ENCODE peak calls at places on chromosomes 13 and 19, in seven cellular contexts. One of them, this sample, is unnamed.

GRCh38 chr19:54707932-54708331 is 16.3 kb upstream of the KIR3DL3 start:
- DNase-seq in neuronal stem cell: no peak
- DNase-seq in IMR-90: no peak
- DNase-seq in H9: no peak
- DNase-seq in mesendoderm: no peak
- DNase-seq in trophoblast cell: no peak
- DNase-seq in mesenchymal stem cell: no peak
- DNase-seq in this sample: no peak

GRCh38 chr13:114104626-114105350 is 27.6 kb downstream of the RASA3 start:
- DNase-seq in neuronal stem cell: no peak
- DNase-seq in IMR-90: no peak
- DNase-seq in H9: no peak
- DNase-seq in mesendoderm: no peak
- DNase-seq in trophoblast cell: no peak
- DNase-seq in mesenchymal stem cell: no peak
- DNase-seq in this sample: no peak

GRCh38 chr19:2371656-2372055 is 11.6 kb downstream of the TMPRSS9 start:
- DNase-seq in neuronal stem cell: no peak
- DNase-seq in IMR-90: peak
- DNase-seq in H9: no peak
- DNase-seq in mesendoderm: no peak
- DNase-seq in trophoblast cell: no peak
- DNase-seq in mesenchymal stem cell: peak
- DNase-seq in this sample: no peak

GRCh38 chr13:95533545-95534135 is 18.9 kb upstream of the CLDN10 start:
- DNase-seq in neuronal stem cell: no peak
- DNase-seq in IMR-90: no peak
- DNase-seq in H9: peak
- DNase-seq in mesendoderm: peak
- DNase-seq in trophoblast cell: peak
- DNase-seq in mesenchymal stem cell: no peak
- DNase-seq in this sample: no peak

GRCh38 chr19:19911150-19911549 is 10.4 kb downstream of the ZNF93 start:
- DNase-seq in neuronal stem cell: no peak
- DNase-seq in IMR-90: peak
- DNase-seq in H9: no peak
- DNase-seq in mesendoderm: peak
- DNase-seq in trophoblast cell: no peak
- DNase-seq in mesenchymal stem cell: peak
- DNase-seq in this sample: no peak

GRCh38 chr13:42816538-42816937 is 35.2 kb downstream of the FAM216B start:
- DNase-seq in neuronal stem cell: no peak
- DNase-seq in IMR-90: no peak
- DNase-seq in H9: no peak
- DNase-seq in mesendoderm: no peak
- DNase-seq in trophoblast cell: peak
- DNase-seq in mesenchymal stem cell: no peak
- DNase-seq in this sample: no peak

GRCh38 chr13:108834193-108834592 is 204.8 kb downstream of the MYO16 start:
- DNase-seq in neuronal stem cell: no peak
- DNase-seq in IMR-90: peak
- DNase-seq in H9: no peak
- DNase-seq in mesendoderm: peak
- DNase-seq in trophoblast cell: peak
- DNase-seq in mesenchymal stem cell: peak
- DNase-seq in this sample: no peak

GRCh38 chr19:5719274-5719960 is 529 bp downstream of the LONP1 start:
- DNase-seq in neuronal stem cell: no peak
- DNase-seq in IMR-90: peak
- DNase-seq in H9: no peak
- DNase-seq in mesendoderm: no peak
- DNase-seq in trophoblast cell: peak
- DNase-seq in mesenchymal stem cell: peak
- DNase-seq in this sample: no peak

GRCh38 chr13:112806761-112807652 is 117.2 kb downstream of the ATP11A start:
- DNase-seq in neuronal stem cell: no peak
- DNase-seq in IMR-90: peak
- DNase-seq in H9: no peak
- DNase-seq in mesendoderm: no peak
- DNase-seq in trophoblast cell: peak
- DNase-seq in mesenchymal stem cell: no peak
- DNase-seq in this sample: no peak

GRCh38 chr19:5155586-5156210 is 184.9 kb downstream of the PTPRS start:
- DNase-seq in neuronal stem cell: no peak
- DNase-seq in IMR-90: no peak
- DNase-seq in H9: no peak
- DNase-seq in mesendoderm: no peak
- DNase-seq in trophoblast cell: no peak
- DNase-seq in mesenchymal stem cell: no peak
- DNase-seq in this sample: no peak

GRCh38 chr13:21625366-21625765 is 21.4 kb upstream of the MICU2 start:
- DNase-seq in neuronal stem cell: no peak
- DNase-seq in IMR-90: peak
- DNase-seq in H9: no peak
- DNase-seq in mesendoderm: peak
- DNase-seq in trophoblast cell: peak
- DNase-seq in mesenchymal stem cell: peak
- DNase-seq in this sample: no peak

GRCh38 chr13:112069063-112069726 is 2.2 kb downstream of the SOX1 start:
- DNase-seq in neuronal stem cell: no peak
- DNase-seq in IMR-90: no peak
- DNase-seq in H9: no peak
- DNase-seq in mesendoderm: no peak
- DNase-seq in trophoblast cell: no peak
- DNase-seq in mesenchymal stem cell: no peak
- DNase-seq in this sample: peak

GRCh38 chr13:75079226-75079625 is 402.7 kb downstream of the TBC1D4 start:
- DNase-seq in neuronal stem cell: no peak
- DNase-seq in IMR-90: peak
- DNase-seq in H9: no peak
- DNase-seq in mesendoderm: no peak
- DNase-seq in trophoblast cell: no peak
- DNase-seq in mesenchymal stem cell: peak
- DNase-seq in this sample: no peak

GRCh38 chr19:5128251-5128931 is 159.5 kb downstream of the KDM4B start:
- DNase-seq in neuronal stem cell: no peak
- DNase-seq in IMR-90: peak
- DNase-seq in H9: no peak
- DNase-seq in mesendoderm: peak
- DNase-seq in trophoblast cell: no peak
- DNase-seq in mesenchymal stem cell: peak
- DNase-seq in this sample: no peak

GRCh38 chr19:43470288-43470687 is 4.9 kb upstream of the LYPD3 start:
- DNase-seq in neuronal stem cell: no peak
- DNase-seq in IMR-90: peak
- DNase-seq in H9: no peak
- DNase-seq in mesendoderm: peak
- DNase-seq in trophoblast cell: peak
- DNase-seq in mesenchymal stem cell: peak
- DNase-seq in this sample: no peak

GRCh38 chr13:99830931-99831330 is 140.6 kb downstream of the ZIC5 start:
- DNase-seq in neuronal stem cell: no peak
- DNase-seq in IMR-90: no peak
- DNase-seq in H9: peak
- DNase-seq in mesendoderm: peak
- DNase-seq in trophoblast cell: no peak
- DNase-seq in mesenchymal stem cell: no peak
- DNase-seq in this sample: peak

GRCh38 chr19:29842471-29843179 is 30.8 kb downstream of the CCNE1 start:
- DNase-seq in neuronal stem cell: no peak
- DNase-seq in IMR-90: no peak
- DNase-seq in H9: no peak
- DNase-seq in mesendoderm: no peak
- DNase-seq in trophoblast cell: peak
- DNase-seq in mesenchymal stem cell: no peak
- DNase-seq in this sample: no peak

GRCh38 chr13:42574435-42575311 is 721 bp downstream of the TNFSF11 start:
- DNase-seq in neuronal stem cell: no peak
- DNase-seq in IMR-90: no peak
- DNase-seq in H9: peak
- DNase-seq in mesendoderm: peak
- DNase-seq in trophoblast cell: no peak
- DNase-seq in mesenchymal stem cell: peak
- DNase-seq in this sample: no peak

GRCh38 chr13:107141767-107142166 is 573.8 kb upstream of the ARGLU1 start:
- DNase-seq in neuronal stem cell: no peak
- DNase-seq in IMR-90: no peak
- DNase-seq in H9: no peak
- DNase-seq in mesendoderm: no peak
- DNase-seq in trophoblast cell: no peak
- DNase-seq in mesenchymal stem cell: no peak
- DNase-seq in this sample: no peak

GRCh38 chr19:41106177-41106576 is 8.1 kb upstream of the CYP2F1 start:
- DNase-seq in neuronal stem cell: no peak
- DNase-seq in IMR-90: no peak
- DNase-seq in H9: no peak
- DNase-seq in mesendoderm: no peak
- DNase-seq in trophoblast cell: no peak
- DNase-seq in mesenchymal stem cell: no peak
- DNase-seq in this sample: no peak

GRCh38 chr19:35389192-35389861 is 18.5 kb downstream of the GPR42 start:
- DNase-seq in neuronal stem cell: no peak
- DNase-seq in IMR-90: no peak
- DNase-seq in H9: no peak
- DNase-seq in mesendoderm: no peak
- DNase-seq in trophoblast cell: no peak
- DNase-seq in mesenchymal stem cell: no peak
- DNase-seq in this sample: peak

GRCh38 chr19:29214411-29214810 is 1.5 kb upstream of the UQCRFS1 start:
- DNase-seq in neuronal stem cell: no peak
- DNase-seq in IMR-90: no peak
- DNase-seq in H9: no peak
- DNase-seq in mesendoderm: no peak
- DNase-seq in trophoblast cell: peak
- DNase-seq in mesenchymal stem cell: no peak
- DNase-seq in this sample: no peak

GRCh38 chr19:31408460-31409124 is 59.4 kb upstream of the TSHZ3 start:
- DNase-seq in neuronal stem cell: no peak
- DNase-seq in IMR-90: peak
- DNase-seq in H9: no peak
- DNase-seq in mesendoderm: peak
- DNase-seq in trophoblast cell: peak
- DNase-seq in mesenchymal stem cell: peak
- DNase-seq in this sample: no peak

GRCh38 chr19:33928458-33928950 is 131.8 kb downstream of the KCTD15 start:
- DNase-seq in neuronal stem cell: no peak
- DNase-seq in IMR-90: no peak
- DNase-seq in H9: no peak
- DNase-seq in mesendoderm: no peak
- DNase-seq in trophoblast cell: no peak
- DNase-seq in mesenchymal stem cell: no peak
- DNase-seq in this sample: no peak

DNA sequence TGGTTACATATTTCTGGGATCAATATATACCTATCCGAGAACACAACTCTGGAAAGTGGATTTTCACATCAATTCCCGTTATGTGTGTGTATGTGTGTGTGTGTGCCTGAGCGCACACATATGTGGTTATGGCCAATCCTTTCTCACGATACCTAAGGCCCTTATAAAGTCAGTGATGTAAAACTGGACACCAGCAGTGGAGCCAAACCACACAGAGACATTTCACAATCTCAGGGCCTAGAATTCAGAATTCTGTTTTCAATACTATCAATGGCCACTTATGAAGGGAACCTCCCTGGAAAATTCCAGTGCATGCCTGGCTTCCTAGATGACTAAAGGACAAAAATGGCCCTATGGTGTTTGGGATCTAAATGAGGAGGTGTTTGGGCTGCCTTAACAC is 187.3 kb upstream of the UBL3 start:
- DNase-seq in neuronal stem cell: no peak
- DNase-seq in IMR-90: peak
- DNase-seq in H9: no peak
- DNase-seq in mesendoderm: no peak
- DNase-seq in trophoblast cell: no peak
- DNase-seq in mesenchymal stem cell: peak
- DNase-seq in this sample: no peak
- H2BK120ac ChIP-seq in neuronal stem cell: no peak
- H2BK120ac ChIP-seq in IMR-90: no peak
- H2BK120ac ChIP-seq in H9: no peak
- H2BK120ac ChIP-seq in mesendoderm: peak
- H2BK120ac ChIP-seq in trophoblast cell: no peak
- H2BK120ac ChIP-seq in mesenchymal stem cell: no peak
- H2BK120ac ChIP-seq in this sample: no peak

GRCh38 chr13:106117035-106117434 is 418.4 kb downstream of the EFNB2 start:
- DNase-seq in neuronal stem cell: no peak
- DNase-seq in IMR-90: peak
- DNase-seq in H9: no peak
- DNase-seq in mesendoderm: no peak
- DNase-seq in trophoblast cell: peak
- DNase-seq in mesenchymal stem cell: no peak
- DNase-seq in this sample: no peak
- H2BK120ac ChIP-seq in neuronal stem cell: no peak
- H2BK120ac ChIP-seq in IMR-90: peak
- H2BK120ac ChIP-seq in H9: no peak
- H2BK120ac ChIP-seq in mesendoderm: no peak
- H2BK120ac ChIP-seq in trophoblast cell: no peak
- H2BK120ac ChIP-seq in mesenchymal stem cell: no peak
- H2BK120ac ChIP-seq in this sample: no peak

DNA sequence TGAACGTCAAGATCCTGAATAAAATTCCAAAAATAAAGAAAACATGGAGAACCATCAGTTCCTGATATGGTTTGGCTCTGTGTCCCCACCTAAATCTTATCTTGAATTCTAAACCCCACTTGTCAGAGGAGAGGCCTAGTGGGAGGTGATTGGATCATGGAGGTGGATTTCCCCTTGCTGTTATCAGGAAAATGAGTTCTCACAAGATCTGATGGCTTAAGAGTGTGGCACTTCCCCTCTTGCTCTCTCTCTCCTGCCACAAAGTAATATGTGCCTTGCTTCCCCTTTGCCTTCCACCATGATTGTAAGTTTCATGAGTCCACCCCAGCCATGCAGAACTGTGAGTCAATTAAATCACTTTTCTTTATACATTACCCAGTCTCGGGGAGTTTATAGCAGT is 827.4 kb downstream of the GPC5 start:
- DNase-seq in neuronal stem cell: no peak
- DNase-seq in IMR-90: no peak
- DNase-seq in H9: no peak
- DNase-seq in mesendoderm: peak
- DNase-seq in trophoblast cell: no peak
- DNase-seq in mesenchymal stem cell: no peak
- DNase-seq in this sample: no peak
- H2BK120ac ChIP-seq in neuronal stem cell: no peak
- H2BK120ac ChIP-seq in IMR-90: no peak
- H2BK120ac ChIP-seq in H9: no peak
- H2BK120ac ChIP-seq in mesendoderm: no peak
- H2BK120ac ChIP-seq in trophoblast cell: no peak
- H2BK120ac ChIP-seq in mesenchymal stem cell: peak
- H2BK120ac ChIP-seq in this sample: no peak

GRCh38 chr19:8210660-8211101 is 1.5 kb downstream of the CERS4 start:
- DNase-seq in neuronal stem cell: no peak
- DNase-seq in IMR-90: no peak
- DNase-seq in H9: no peak
- DNase-seq in mesendoderm: no peak
- DNase-seq in trophoblast cell: peak
- DNase-seq in mesenchymal stem cell: no peak
- DNase-seq in this sample: no peak
- H2BK120ac ChIP-seq in neuronal stem cell: no peak
- H2BK120ac ChIP-seq in IMR-90: no peak
- H2BK120ac ChIP-seq in H9: no peak
- H2BK120ac ChIP-seq in mesendoderm: no peak
- H2BK120ac ChIP-seq in trophoblast cell: no peak
- H2BK120ac ChIP-seq in mesenchymal stem cell: no peak
- H2BK120ac ChIP-seq in this sample: no peak